ENCODE peak calls at places on chromosomes 5 and 9, in five cellular contexts. I is fibroblast of lung, H is brain microvascular endothelial cell, A is fibroblast of pulmonary artery, Q is tibial nerve. L is an unnamed sample.

GRCh38 chr5:76641514-76642120 is 18.4 kb upstream of the F2RL2 start:
- DNase-seq in H (peak; percentile 85), I (peak; percentile 69), Q (peak; percentile 86), A (peak; percentile 85), L (no peak)

GRCh38 chr5:72145351-72145750 is 38.1 kb downstream of the MAP1B start:
- DNase-seq in H (no peak), A (no peak), Q (no peak), I (no peak), L (no peak)

GRCh38 chr5:61311836-61312808 is 19.9 kb upstream of the ZSWIM6 start:
- DNase-seq in I (peak; percentile 94), A (peak; percentile 78), H (peak; percentile 75), Q (no peak), L (no peak)

GRCh38 chr9:128420651-128421473 is at the start of gene CERCAM:
- DNase-seq in A (peak; percentile 39), H (peak; percentile 19), I (peak; percentile 41), Q (peak; percentile 34), L (no peak)

GRCh38 chr9:30722065-30722464 is 1662.4 kb upstream of the ACO1 start:
- DNase-seq in I (no peak), H (no peak), Q (no peak), A (no peak), L (no peak)

GRCh38 chr9:121771418-121771817 is 120.0 kb downstream of the DAB2IP start:
- DNase-seq in A (peak; percentile 15), Q (no peak), I (peak; percentile 22), H (no peak), L (no peak)

GRCh38 chr9:133569109-133569785 is 34.7 kb downstream of the ADAMTSL2 start:
- DNase-seq in H (no peak), I (no peak), A (no peak), Q (no peak), L (no peak)

GRCh38 chr5:94558028-94558427 is 60.4 kb downstream of the KIAA0825 start:
- DNase-seq in H (no peak), I (no peak), Q (no peak), A (no peak), L (no peak)

GRCh38 chr5:128384068-128384467 is 154.0 kb downstream of the FBN2 start:
- DNase-seq in A (no peak), Q (no peak), H (no peak), I (no peak), L (no peak)

GRCh38 chr5:39373797-39374196 is 9.5 kb upstream of the C9 start:
- DNase-seq in I (no peak), Q (no peak), A (no peak), H (no peak), L (no peak)

GRCh38 chr5:3845249-3845648 is 249.6 kb downstream of the IRX1 start:
- DNase-seq in I (peak; percentile 7), A (no peak), Q (no peak), H (no peak), L (no peak)

GRCh38 chr5:181261320-181262085 is 560 bp upstream of the TRIM52 start:
- DNase-seq in I (peak; percentile 62), Q (peak; percentile 56), A (peak; percentile 62), H (peak; percentile 51), L (no peak)

GRCh38 chr9:25322138-25322537 is 356.1 kb downstream of the TUSC1 start:
- DNase-seq in Q (no peak), H (no peak), I (no peak), A (no peak), L (no peak)
- TF ChIP-seq CTCF in Q (no peak), H (no peak), I (no peak), A (no peak), L (no peak)

GRCh38 chr5:149406203-149406978 is 27.3 kb upstream of the IL17B start:
- DNase-seq in Q (peak; percentile 66), A (peak; percentile 92), I (peak; percentile 88), H (peak; percentile 90), L (peak; percentile 71)
- TF ChIP-seq CTCF in Q (no peak), A (peak; percentile 17), I (peak; percentile 31), H (peak; percentile 40), L (peak; percentile 21)

GRCh38 chr9:777978-778377 is 63.5 kb upstream of the DMRT1 start:
- DNase-seq in I (no peak), Q (no peak), H (no peak), A (no peak), L (no peak)
- TF ChIP-seq CTCF in I (no peak), Q (no peak), H (no peak), A (no peak), L (no peak)

GRCh38 chr9:2321523-2322148 is 300.0 kb upstream of the VLDLR start:
- DNase-seq in H (no peak), Q (no peak), I (no peak), A (peak; percentile 11), L (no peak)
- TF ChIP-seq CTCF in H (no peak), Q (no peak), I (no peak), A (peak; percentile 3), L (no peak)

GRCh38 chr9:113678874-113679273 is 197.2 kb upstream of the ZNF618 start:
- DNase-seq in A (no peak), Q (no peak), I (no peak), H (no peak), L (no peak)

GRCh38 chr9:113678119-113678861 is 197.8 kb upstream of the ZNF618 start:
- DNase-seq in H (no peak), Q (no peak), A (no peak), I (no peak), L (no peak)

GRCh38 chr9:113675475-113675941 is 200.6 kb upstream of the ZNF618 start:
- DNase-seq in A (peak; percentile 98), I (peak; percentile 99), H (peak; percentile 99), Q (peak; percentile 32), L (peak; percentile 55)

GRCh38 chr9:113677057-113677456 is 199.1 kb upstream of the ZNF618 start:
- DNase-seq in A (peak; percentile 61), H (no peak), Q (no peak), I (no peak), L (no peak)

DNA sequence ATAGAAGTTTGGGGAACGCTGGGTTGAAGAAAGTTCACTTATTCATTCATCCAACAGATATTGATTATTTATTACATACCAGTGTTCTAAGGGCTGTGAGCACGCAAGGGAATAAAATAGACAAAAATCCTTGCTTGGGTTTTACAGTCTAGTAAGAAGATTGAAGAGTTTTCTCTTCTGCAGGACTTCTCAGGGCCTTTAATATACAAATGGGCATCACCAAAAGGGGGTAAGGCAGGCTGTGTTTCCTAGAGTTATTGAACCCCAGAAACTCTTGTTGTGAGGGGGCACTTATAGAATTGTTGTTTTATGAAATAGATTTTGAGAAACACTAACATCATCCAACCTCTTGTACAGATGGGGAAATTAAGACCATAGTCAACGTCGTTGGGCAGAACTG is 198.5 kb upstream of the ZNF618 start:
- DNase-seq in Q (no peak), I (no peak), A (no peak), H (no peak), L (no peak)
- TF ChIP-seq CTCF in Q (no peak), I (no peak), A (no peak), H (no peak), L (no peak)

GRCh38 chr5:65928341-65928752 is 2.0 kb downstream of the ERBIN start:
- DNase-seq in H (no peak), I (peak; percentile 16), A (no peak), Q (no peak), L (no peak)

GRCh38 chr5:65927497-65928340 is 1.3 kb downstream of the ERBIN start:
- DNase-seq in H (peak; percentile 44), I (peak; percentile 73), A (peak; percentile 70), Q (no peak), L (no peak)

GRCh38 chr5:65926893-65927292 is 518 bp downstream of the ERBIN start:
- DNase-seq in I (no peak), A (peak; percentile 16), Q (peak; percentile 36), H (no peak), L (no peak)

GRCh38 chr5:65926276-65926761 is at the start of gene ERBIN:
- DNase-seq in Q (peak; percentile 76), A (peak; percentile 91), H (peak; percentile 68), I (peak; percentile 75), L (peak; percentile 31)

GRCh38 chr5:65928860-65929259 is 2.5 kb downstream of the ERBIN start:
- DNase-seq in I (no peak), Q (no peak), H (no peak), A (no peak), L (no peak)
- TF ChIP-seq CTCF in I (no peak), Q (no peak), H (no peak), A (no peak), L (no peak)

GRCh38 chr5:158429564-158429963 is 570.6 kb upstream of the CLINT1 start:
- DNase-seq in Q (no peak), A (no peak), H (no peak), I (no peak), L (no peak)
- TF ChIP-seq CTCF in Q (no peak), A (no peak), H (no peak), I (no peak), L (no peak)

GRCh38 chr5:150710165-150710564 is 9.3 kb upstream of the RBM22 start:
- DNase-seq in Q (no peak), A (peak; percentile 39), I (no peak), H (no peak), L (no peak)
- TF ChIP-seq CTCF in Q (peak; percentile 28), A (peak; percentile 39), I (peak; percentile 18), H (peak; percentile 32), L (peak; percentile 30)

GRCh38 chr5:159669559-159669958 is 246.7 kb upstream of the ADRA1B start:
- DNase-seq in A (no peak), I (no peak), Q (no peak), H (peak; percentile 1), L (no peak)

GRCh38 chr5:159668556-159668955 is 247.7 kb upstream of the ADRA1B start:
- DNase-seq in H (no peak), A (no peak), I (no peak), Q (no peak), L (no peak)

GRCh38 chr5:159663986-159664385 is 252.3 kb upstream of the ADRA1B start:
- DNase-seq in A (no peak), I (no peak), H (no peak), Q (no peak), L (no peak)

DNA sequence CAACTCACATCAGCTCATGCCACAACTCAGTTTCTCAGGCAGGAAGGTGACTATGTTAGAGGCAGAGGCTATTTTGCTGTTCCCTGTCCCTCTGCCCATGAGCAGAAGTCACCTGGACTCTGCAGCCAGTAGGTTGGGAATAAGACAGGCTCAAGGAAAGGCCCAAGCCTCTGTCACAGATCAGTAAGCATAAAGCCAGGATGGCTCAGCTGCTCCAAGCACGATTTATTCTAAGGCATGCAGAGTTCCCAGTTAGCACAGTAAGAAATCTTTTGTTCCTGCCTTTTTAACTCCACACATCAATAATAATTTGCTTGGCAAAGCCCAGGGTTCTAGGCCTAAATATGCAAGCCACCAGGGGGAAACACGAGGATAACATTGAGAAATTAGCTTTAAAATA is 249.0 kb upstream of the ADRA1B start:
- DNase-seq in H (no peak), A (no peak), Q (no peak), I (no peak), L (no peak)
- TF ChIP-seq CTCF in H (no peak), A (no peak), Q (no peak), I (no peak), L (no peak)

GRCh38 chr5:80656425-80656824 is 1.6 kb upstream of the DHFR start:
- DNase-seq in I (peak; percentile 36), Q (no peak), A (no peak), H (peak; percentile 5), L (no peak)
- TF ChIP-seq CTCF in I (no peak), Q (no peak), A (no peak), H (peak; percentile 32), L (no peak)